ENCODE peak calls at places on chromosomes 3 and 15, in eight cellular contexts. A, V, X, D, T, P, N and F are unnamed samples.

GRCh38 chr3:99545941-99546580 is 92.3 kb upstream of the COL8A1 start:
- DNase-seq in P (no peak), D (no peak), T (no peak), A (no peak), V (no peak), N (no peak), X (no peak), F (no peak)

GRCh38 chr3:126835472-126836219 is 131.6 kb downstream of the CHCHD6 start:
- DNase-seq in T (no peak), X (no peak), D (no peak), P (no peak), A (no peak), V (peak), N (no peak), F (peak)

GRCh38 chr3:35659808-35660207 is 20.5 kb downstream of the ARPP21 start:
- DNase-seq in T (no peak), A (no peak), D (peak), V (no peak), N (no peak), P (no peak), X (no peak), F (no peak)

GRCh38 chr3:181700168-181701087 is 11.3 kb upstream of the SOX2 start:
- DNase-seq in D (peak), T (peak), P (no peak), X (peak), A (no peak), V (peak), N (peak), F (peak)

GRCh38 chr15:101684384-101684783 is 32.2 kb upstream of the TM2D3 start:
- DNase-seq in N (peak), A (no peak), X (no peak), D (no peak), P (no peak), V (peak), T (no peak), F (peak)

GRCh38 chr3:197197334-197197733 is 101.1 kb downstream of the DLG1 start:
- DNase-seq in T (no peak), X (no peak), D (no peak), A (no peak), N (no peak), V (no peak), P (no peak), F (no peak)

GRCh38 chr15:41954036-41954435 is 18.3 kb downstream of the EHD4 start:
- DNase-seq in D (no peak), A (no peak), V (no peak), N (no peak), T (no peak), X (no peak), P (no peak), F (no peak)

GRCh38 chr3:185630182-185630622 is 44.1 kb downstream of the SENP2 start:
- DNase-seq in V (peak), N (peak), A (no peak), X (peak), T (no peak), D (no peak), P (peak), F (no peak)

GRCh38 chr3:134378818-134379217 is 4.6 kb upstream of the AMOTL2 start:
- DNase-seq in A (no peak), X (no peak), N (no peak), V (no peak), P (no peak), T (no peak), D (no peak), F (no peak)

GRCh38 chr3:71304684-71305083 is 278.8 kb downstream of the FOXP1 start:
- DNase-seq in T (no peak), V (no peak), D (no peak), P (no peak), X (no peak), N (peak), A (no peak), F (no peak)

GRCh38 chr3:189586941-189587687 is 44.1 kb upstream of the TP63 start:
- DNase-seq in T (no peak), A (no peak), X (no peak), V (no peak), P (no peak), D (no peak), N (no peak), F (no peak)

GRCh38 chr3:188776447-188776846 is 395.3 kb upstream of the TPRG1 start:
- DNase-seq in A (no peak), V (peak), P (no peak), T (no peak), D (peak), N (no peak), X (no peak), F (no peak)

GRCh38 chr3:169940486-169941181 is 26.0 kb upstream of the SEC62 start:
- DNase-seq in T (no peak), D (no peak), V (no peak), P (no peak), A (no peak), X (peak), N (no peak), F (no peak)

GRCh38 chr15:69299451-69300128 is 878 bp downstream of the PAQR5 start:
- DNase-seq in A (no peak), X (no peak), V (no peak), D (no peak), N (no peak), T (no peak), P (no peak), F (no peak)

GRCh38 chr3:53109822-53110771 is 20.1 kb downstream of the RFT1 start:
- DNase-seq in A (no peak), T (peak), V (no peak), D (peak), X (peak), N (no peak), P (peak), F (peak)

GRCh38 chr3:122681294-122682015 is 816 bp downstream of the PARP14 start:
- DNase-seq in T (no peak), V (peak), N (no peak), P (no peak), D (no peak), A (no peak), X (no peak), F (no peak)
- TF ChIP-seq CTCF in T (no peak), V (no peak), N (no peak), P (no peak), D (no peak), A (no peak), X (no peak), F (no peak)

GRCh38 chr15:38220874-38221273 is 31.8 kb upstream of the SPRED1 start:
- DNase-seq in T (no peak), A (no peak), D (no peak), N (no peak), X (no peak), V (no peak), P (no peak), F (no peak)
- TF ChIP-seq CTCF in T (no peak), A (no peak), D (no peak), N (no peak), X (no peak), V (no peak), P (no peak), F (no peak)

GRCh38 chr15:94230886-94231727 is at the start of gene MCTP2:
- DNase-seq in D (peak), X (peak), V (peak), N (peak), T (peak), P (peak), A (peak), F (peak)
- TF ChIP-seq CTCF in D (peak), X (peak), V (no peak), N (peak), T (no peak), P (no peak), A (no peak), F (peak)

GRCh38 chr3:167740961-167741587 is 5.6 kb downstream of the SERPINI1 start:
- DNase-seq in P (no peak), V (peak), N (no peak), X (peak), T (peak), D (peak), A (peak), F (no peak)
- TF ChIP-seq CTCF in P (peak), V (peak), N (peak), X (no peak), T (peak), D (peak), A (peak), F (peak)

DNA sequence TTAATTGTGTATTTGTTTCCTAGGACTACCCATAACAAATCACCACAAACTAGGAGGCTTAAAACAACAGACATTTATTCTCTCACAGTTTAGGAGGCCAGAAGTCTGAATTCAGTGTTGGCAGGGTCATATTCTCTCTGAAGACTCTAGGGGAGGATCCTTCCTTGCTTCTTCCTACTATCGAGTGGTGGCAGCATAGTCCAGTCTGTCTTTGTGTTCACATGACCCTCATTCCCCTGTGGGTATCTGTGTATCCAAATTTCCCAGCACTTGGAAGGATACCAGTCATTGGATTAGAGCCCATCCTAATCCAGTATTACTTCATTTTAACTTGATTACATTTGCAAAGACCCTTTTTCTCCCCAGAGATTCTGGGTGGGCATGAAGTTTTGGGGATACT is 63.8 kb downstream of the GMPS start:
- DNase-seq in N (peak), P (no peak), V (no peak), T (no peak), X (no peak), D (no peak), A (no peak), F (no peak)
- TF ChIP-seq CTCF in N (peak), P (no peak), V (peak), T (no peak), X (no peak), D (no peak), A (no peak), F (no peak)

GRCh38 chr15:66924889-66925288 is 140.5 kb upstream of the SMAD3 start:
- DNase-seq in A (no peak), P (no peak), T (no peak), N (no peak), V (no peak), D (no peak), X (no peak), F (no peak)

GRCh38 chr15:66925721-66926120 is 139.7 kb upstream of the SMAD3 start:
- DNase-seq in A (no peak), D (no peak), X (no peak), P (no peak), V (no peak), T (no peak), N (no peak), F (no peak)

GRCh38 chr15:66922608-66923007 is 142.8 kb upstream of the SMAD3 start:
- DNase-seq in T (no peak), D (no peak), A (no peak), P (no peak), N (no peak), X (no peak), V (no peak), F (no peak)

GRCh38 chr15:66921319-66921718 is 144.1 kb upstream of the SMAD3 start:
- DNase-seq in A (no peak), V (no peak), X (no peak), N (no peak), T (no peak), D (no peak), P (no peak), F (no peak)

DNA sequence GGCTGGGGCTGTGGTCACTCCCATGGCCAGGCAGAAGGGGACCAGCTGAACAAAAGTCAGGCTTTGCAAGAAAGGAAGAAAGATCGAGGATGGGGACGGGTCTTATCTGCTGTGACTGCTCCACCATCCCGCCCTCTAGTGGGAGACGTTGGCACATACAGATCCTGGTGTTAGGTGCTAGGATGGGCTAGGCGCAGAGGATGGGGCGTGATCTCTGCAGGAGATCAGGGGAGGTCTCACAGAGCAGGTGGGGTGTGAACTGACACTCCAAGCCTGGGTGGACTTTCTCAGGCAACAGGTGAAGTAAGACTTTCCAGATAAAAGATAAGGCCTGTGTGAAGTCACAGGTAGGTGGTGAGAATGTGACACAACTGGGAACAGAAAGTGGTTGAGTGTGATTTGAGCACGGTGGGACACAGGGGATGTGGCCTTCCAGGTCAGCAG is 141.9 kb upstream of the SMAD3 start:
- DNase-seq in X (peak), N (no peak), T (peak), D (peak), V (no peak), A (no peak), P (no peak), F (no peak)
- TF ChIP-seq CTCF in X (peak), N (peak), T (peak), D (peak), V (peak), A (peak), P (peak), F (no peak)

DNA sequence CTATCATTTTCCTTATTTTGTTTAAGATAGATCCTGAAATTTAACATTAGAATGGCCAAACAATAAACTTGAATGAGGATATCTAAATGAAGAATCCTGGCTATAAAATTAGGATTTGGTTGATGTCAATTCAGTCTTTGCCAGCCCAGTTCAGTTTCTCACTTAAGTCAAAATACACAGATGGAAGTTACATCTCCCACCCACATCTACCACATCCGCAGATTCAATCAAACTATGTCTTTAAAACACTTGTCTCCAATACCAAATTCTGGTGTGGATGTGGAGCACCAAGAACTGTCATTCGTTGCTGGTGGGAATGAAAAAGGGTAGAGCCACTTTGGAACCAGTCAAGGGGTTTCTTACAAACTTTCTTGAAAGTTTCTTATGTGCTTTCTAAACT is 18.2 kb downstream of the CBLB start:
- DNase-seq in V (no peak), X (no peak), P (no peak), T (no peak), D (no peak), A (no peak), N (no peak), F (no peak)
- TF ChIP-seq CTCF in V (no peak), X (no peak), P (no peak), T (no peak), D (no peak), A (no peak), N (no peak), F (no peak)